ENCODE peak calls at places on chromosome 21, in ten cellular contexts. B is RWPE1, D is brain microvascular endothelial cell, R is osteocyte, G is kidney epithelial cell, X is fibroblast of the aortic adventitia, Y is neural progenitor cell, P is Peyer's patch, F is IMR-90, N is fibroblast of pulmonary artery. O is an unnamed sample.

GRCh38 chr21:31180256-31181088 is 142.2 kb upstream of the KRTAP19-8 start:
- DNase-seq in B (peak), D (peak), R (peak), G (no peak), X (peak), Y (peak), P (no peak), F (peak), N (peak), O (peak)

GRCh38 chr21:45979141-45979631 is 2.4 kb upstream of the COL6A1 start:
- DNase-seq in B (no peak), D (no peak), R (peak), G (no peak), X (no peak), Y (no peak), P (peak), F (no peak), N (no peak), O (no peak)

GRCh38 chr21:29513535-29513934 is 214.8 kb downstream of the BACH1 start:
- DNase-seq in B (no peak), D (no peak), R (no peak), G (no peak), X (no peak), Y (no peak), P (no peak), F (no peak), N (no peak), O (no peak)

GRCh38 chr21:29265690-29266479 is 32.8 kb upstream of the BACH1 start:
- DNase-seq in B (no peak), D (peak), R (no peak), G (no peak), X (peak), Y (no peak), P (no peak), F (no peak), N (no peak), O (peak)

GRCh38 chr21:41170442-41170841 is 2.5 kb downstream of the BACE2 start:
- DNase-seq in B (peak), D (no peak), R (no peak), G (no peak), X (peak), Y (peak), P (peak), F (peak), N (peak), O (peak)

GRCh38 chr21:45836694-45837670 is 144.6 kb upstream of the COL6A1 start:
- DNase-seq in B (no peak), D (no peak), R (no peak), G (no peak), X (no peak), Y (peak), P (no peak), F (no peak), N (no peak), O (no peak)

GRCh38 chr21:41610042-41610839 is 102.3 kb upstream of the TMPRSS2 start:
- DNase-seq in B (no peak), D (peak), R (no peak), G (no peak), X (peak), Y (peak), P (peak), F (peak), N (peak), O (peak)

GRCh38 chr21:34620084-34620665 is 5.3 kb upstream of the RCAN1 start:
- DNase-seq in B (no peak), D (no peak), R (no peak), G (no peak), X (no peak), Y (no peak), P (no peak), F (no peak), N (no peak), O (no peak)

GRCh38 chr21:33434770-33435360 is 31.7 kb downstream of the IFNGR2 start:
- DNase-seq in B (peak), D (peak), R (no peak), G (peak), X (peak), Y (no peak), P (no peak), F (peak), N (peak), O (peak)

GRCh38 chr21:33976082-33976979 is 60.7 kb upstream of the ATP5PO start:
- DNase-seq in B (peak), D (peak), R (peak), G (peak), X (peak), Y (no peak), P (no peak), F (peak), N (peak), O (peak)

GRCh38 chr21:32472890-32473765 is 60.6 kb downstream of the EVA1C start:
- DNase-seq in B (no peak), D (no peak), R (no peak), G (no peak), X (no peak), Y (no peak), P (no peak), F (no peak), N (no peak), O (no peak)

GRCh38 chr21:33924766-33925100 is 9.1 kb upstream of the ATP5PO start:
- DNase-seq in B (no peak), D (no peak), R (no peak), G (no peak), X (no peak), Y (no peak), P (no peak), F (no peak), N (no peak), O (peak)

DNA sequence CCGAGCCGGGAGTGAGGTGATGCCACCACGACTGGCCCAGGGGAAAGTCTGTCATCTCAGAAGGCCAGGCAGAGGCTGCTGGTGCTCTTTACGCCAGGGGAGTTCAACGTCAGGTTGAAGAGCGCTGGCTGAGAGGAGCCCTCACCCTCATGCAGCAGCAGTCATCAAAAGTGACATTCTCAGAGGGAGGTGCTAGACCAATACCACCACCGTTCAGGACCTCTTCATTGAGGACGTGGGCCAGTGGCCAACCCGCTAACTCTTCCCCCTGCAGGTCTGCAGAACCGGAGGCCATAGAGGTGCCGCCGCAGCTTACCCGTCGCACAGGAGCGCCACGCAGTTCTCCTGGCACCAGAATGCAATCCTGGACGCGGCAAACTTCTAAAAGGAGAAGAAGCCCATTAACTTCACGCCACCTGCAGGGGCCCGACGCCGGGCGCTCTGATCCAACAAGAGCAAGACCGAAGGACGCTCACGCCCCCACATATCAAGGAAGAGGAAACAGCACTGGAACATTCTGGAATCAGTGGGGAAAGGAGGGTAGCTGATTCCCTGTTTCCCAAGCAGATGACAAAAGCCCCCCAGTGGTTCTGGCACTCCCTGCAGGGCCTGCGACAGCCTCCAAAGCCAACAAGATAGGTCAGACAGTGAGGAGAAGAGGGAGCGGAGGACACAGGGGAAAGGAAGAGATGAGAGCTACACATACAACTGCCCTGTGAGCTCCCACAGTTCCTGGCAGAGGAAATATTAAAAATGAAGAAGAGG is 24.9 kb downstream of the WDR4 start:
- DNase-seq in B (no peak), D (no peak), R (no peak), G (no peak), X (no peak), Y (no peak), P (no peak), F (no peak), N (no peak), O (no peak)
- TF ChIP-seq CTCF in B (no peak), D (no peak), R (no peak), G (no peak), X (no peak), Y (no peak), P (no peak), F (no peak), N (no peak), O (no peak)

DNA sequence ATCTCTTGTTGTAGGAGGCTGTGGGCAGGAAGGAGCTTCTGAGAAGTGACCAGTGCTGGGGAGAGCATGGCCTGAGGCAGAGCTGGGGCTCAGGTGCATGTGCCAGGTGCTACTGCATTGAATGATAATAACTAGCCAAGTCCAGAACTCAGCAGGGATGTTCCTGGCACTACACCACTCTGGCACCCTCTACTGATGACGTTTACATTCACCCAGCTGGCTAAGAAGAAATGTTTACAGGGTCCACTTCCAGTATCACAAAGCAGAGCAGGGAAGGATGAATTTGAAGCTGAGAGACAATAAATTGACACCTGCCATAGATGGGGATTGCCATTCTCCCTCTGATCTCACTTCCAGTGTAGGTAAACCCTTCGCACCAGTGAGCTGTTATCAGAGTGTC is 411.8 kb downstream of the SETD4 start:
- DNase-seq in B (no peak), D (no peak), R (no peak), G (no peak), X (no peak), Y (no peak), P (no peak), F (no peak), N (no peak), O (peak)
- TF ChIP-seq CTCF in B (no peak), D (peak), R (no peak), G (no peak), X (no peak), Y (no peak), P (no peak), F (no peak), N (peak), O (no peak)

DNA sequence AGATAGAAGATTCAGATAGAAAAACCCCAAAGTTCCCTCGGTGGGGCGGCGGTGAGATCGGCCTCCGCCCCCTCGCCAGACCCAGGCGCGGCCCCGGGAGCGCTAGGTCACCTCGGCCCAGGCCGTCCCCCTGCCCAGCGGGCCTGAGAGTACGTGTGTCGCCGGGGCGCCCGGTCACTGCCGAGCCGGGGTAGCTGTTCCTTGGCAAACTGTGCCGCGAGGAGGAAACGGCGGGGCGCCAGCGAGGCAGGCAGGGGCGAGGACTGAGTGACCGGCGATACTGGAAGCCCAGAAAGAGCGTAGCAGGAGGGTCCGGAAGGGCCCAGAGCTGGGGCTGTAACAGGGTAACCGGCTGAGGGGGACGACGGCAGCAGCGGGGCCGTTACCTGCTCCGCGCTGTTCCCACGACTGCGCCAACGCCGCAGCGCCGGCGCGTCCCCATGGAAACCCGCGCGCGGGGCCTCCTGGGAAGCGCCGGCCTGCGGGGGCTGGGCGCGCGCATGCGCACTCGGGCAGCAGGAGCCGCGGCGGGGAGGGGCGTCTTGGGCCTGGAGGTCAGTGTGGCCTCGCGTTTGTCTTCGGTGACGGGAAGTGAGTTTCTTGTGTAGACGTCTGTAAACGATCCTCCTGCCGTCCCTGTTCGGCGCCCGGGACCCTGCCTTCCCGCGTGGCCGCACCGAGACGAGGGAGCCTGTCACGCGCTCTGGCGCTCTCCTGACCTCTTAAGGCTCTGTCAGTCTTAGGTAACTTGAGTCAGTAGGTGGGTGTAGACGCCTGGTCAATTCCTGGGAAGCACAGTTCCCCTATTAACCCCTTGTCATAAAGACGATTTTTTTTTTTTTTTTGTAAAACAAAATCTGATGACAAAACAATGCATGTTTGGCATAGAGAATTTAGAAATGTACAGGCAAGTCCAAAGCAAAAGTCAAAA is at the start of gene LCA5L:
- DNase-seq in B (peak), D (peak), R (peak), G (no peak), X (peak), Y (peak), P (peak), F (peak), N (peak), O (peak)
- TF ChIP-seq CTCF in B (peak), D (peak), R (peak), G (no peak), X (peak), Y (no peak), P (peak), F (peak), N (peak), O (no peak)

GRCh38 chr21:44836349-44836665 is 18.4 kb upstream of the SUMO3 start:
- DNase-seq in B (no peak), D (no peak), R (no peak), G (no peak), X (no peak), Y (no peak), P (no peak), F (no peak), N (no peak), O (no peak)

GRCh38 chr21:44838038-44838895 is 20.4 kb upstream of the SUMO3 start:
- DNase-seq in B (no peak), D (no peak), R (no peak), G (no peak), X (no peak), Y (no peak), P (peak), F (no peak), N (no peak), O (no peak)

GRCh38 chr21:44837537-44837936 is 19.7 kb upstream of the SUMO3 start:
- DNase-seq in B (no peak), D (no peak), R (no peak), G (no peak), X (no peak), Y (no peak), P (no peak), F (no peak), N (no peak), O (no peak)

GRCh38 chr21:44835647-44835973 is 17.7 kb upstream of the SUMO3 start:
- DNase-seq in B (no peak), D (no peak), R (no peak), G (no peak), X (no peak), Y (no peak), P (no peak), F (no peak), N (no peak), O (no peak)

GRCh38 chr21:44836666-44837471 is 19.0 kb upstream of the SUMO3 start:
- DNase-seq in B (no peak), D (no peak), R (no peak), G (no peak), X (peak), Y (no peak), P (peak), F (no peak), N (peak), O (no peak)
- TF ChIP-seq CTCF in B (no peak), D (no peak), R (no peak), G (no peak), X (no peak), Y (no peak), P (no peak), F (no peak), N (no peak), O (no peak)

GRCh38 chr21:37076087-37076486 is 3.0 kb downstream of the TTC3 start:
- DNase-seq in B (no peak), D (no peak), R (no peak), G (no peak), X (no peak), Y (no peak), P (no peak), F (no peak), N (no peak), O (no peak)

GRCh38 chr21:37082375-37082774 is 9.3 kb downstream of the TTC3 start:
- DNase-seq in B (no peak), D (no peak), R (no peak), G (no peak), X (no peak), Y (no peak), P (no peak), F (no peak), N (no peak), O (no peak)

GRCh38 chr21:37082856-37083611 is 10.0 kb downstream of the TTC3 start:
- DNase-seq in B (no peak), D (no peak), R (no peak), G (no peak), X (no peak), Y (no peak), P (no peak), F (no peak), N (no peak), O (no peak)

GRCh38 chr21:37077403-37077802 is 4.3 kb downstream of the TTC3 start:
- DNase-seq in B (no peak), D (no peak), R (no peak), G (no peak), X (no peak), Y (no peak), P (no peak), F (no peak), N (no peak), O (no peak)

GRCh38 chr21:37079211-37079824 is 6.3 kb downstream of the TTC3 start:
- DNase-seq in B (no peak), D (no peak), R (no peak), G (no peak), X (no peak), Y (no peak), P (no peak), F (no peak), N (no peak), O (peak)
- TF ChIP-seq CTCF in B (no peak), D (peak), R (no peak), G (no peak), X (peak), Y (peak), P (peak), F (no peak), N (no peak), O (peak)

O was measured in MCF 10A.